ENCODE peak calls at places on chromosomes 2 and 18, in eight cellular contexts. A is uterus, Q is neural progenitor cell, N is cardiac muscle cell, K is prostate gland, Z is gastrocnemius medialis, G is breast epithelium, B is Panc1. X is an unnamed sample.

GRCh38 chr2:97733341-97734035 is 20.1 kb downstream of the ZAP70 start:
- DNase-seq in Q (no peak), K (no peak), Z (no peak), B (no peak), G (no peak), A (no peak), N (no peak), X (no peak)

GRCh38 chr18:49911414-49911813 is 98.1 kb upstream of the ACAA2 start:
- DNase-seq in G (no peak), N (no peak), Z (no peak), B (no peak), K (peak; percentile 23), Q (peak; percentile 62), A (no peak), X (no peak)

GRCh38 chr2:191246820-191247380 is 1.7 kb downstream of the MYO1B start:
- DNase-seq in K (no peak), Q (no peak), B (no peak), N (peak; percentile 24), Z (no peak), A (no peak), G (no peak), X (no peak)

GRCh38 chr2:47174731-47175361 is 19.7 kb upstream of the STPG4 start:
- DNase-seq in N (peak; percentile 59), Q (peak; percentile 43), K (peak; percentile 82), Z (peak; percentile 85), A (peak; percentile 57), B (no peak), G (peak; percentile 90), X (no peak)

GRCh38 chr2:107936427-107937359 is 49.6 kb upstream of the SLC5A7 start:
- DNase-seq in B (no peak), A (no peak), K (no peak), Z (no peak), G (no peak), Q (peak; percentile 48), N (peak; percentile 2), X (no peak)

GRCh38 chr2:17830053-17831034 is 14.1 kb downstream of the MSGN1 start:
- DNase-seq in B (peak; percentile 18), K (peak; percentile 42), Z (peak; percentile 59), Q (peak; percentile 93), N (peak; percentile 87), G (peak; percentile 24), A (peak; percentile 27), X (no peak)

GRCh38 chr2:233009661-233010060 is 3.4 kb downstream of the NGEF start:
- DNase-seq in A (no peak), K (no peak), G (no peak), Z (no peak), N (no peak), B (no peak), Q (no peak), X (no peak)

GRCh38 chr2:55902971-55903370 is 20.6 kb downstream of the EFEMP1 start:
- DNase-seq in G (no peak), A (no peak), Z (no peak), N (no peak), Q (no peak), B (no peak), K (no peak), X (no peak)

GRCh38 chr2:189609423-189609816 is 28.8 kb upstream of the SLC40A1 start:
- DNase-seq in B (no peak), Q (no peak), K (no peak), A (no peak), N (peak; percentile 73), Z (no peak), G (no peak), X (no peak)

GRCh38 chr18:76005632-76006031 is 489.4 kb downstream of the ZNF516 start:
- DNase-seq in B (no peak), Q (no peak), G (no peak), N (no peak), K (no peak), A (no peak), Z (no peak), X (no peak)

GRCh38 chr2:188811522-188811921 is 162.7 kb upstream of the COL3A1 start:
- DNase-seq in Z (no peak), N (peak; percentile 84), K (no peak), B (no peak), Q (no peak), A (no peak), G (no peak), X (no peak)

GRCh38 chr2:143259368-143259958 is 130.2 kb downstream of the ARHGAP15 start:
- DNase-seq in N (peak; percentile 81), G (peak; percentile 46), B (peak; percentile 50), Q (peak; percentile 82), K (peak; percentile 68), A (peak; percentile 46), Z (peak; percentile 27), X (peak; percentile 28)

GRCh38 chr2:143263045-143263625 is 133.9 kb downstream of the ARHGAP15 start:
- DNase-seq in A (no peak), Q (peak; percentile 16), B (no peak), K (no peak), Z (no peak), G (no peak), N (no peak), X (no peak)

GRCh38 chr2:143261986-143262784 is 133.0 kb downstream of the ARHGAP15 start:
- DNase-seq in A (no peak), Q (no peak), G (no peak), N (no peak), K (no peak), Z (peak; percentile 17), B (no peak), X (no peak)

DNA sequence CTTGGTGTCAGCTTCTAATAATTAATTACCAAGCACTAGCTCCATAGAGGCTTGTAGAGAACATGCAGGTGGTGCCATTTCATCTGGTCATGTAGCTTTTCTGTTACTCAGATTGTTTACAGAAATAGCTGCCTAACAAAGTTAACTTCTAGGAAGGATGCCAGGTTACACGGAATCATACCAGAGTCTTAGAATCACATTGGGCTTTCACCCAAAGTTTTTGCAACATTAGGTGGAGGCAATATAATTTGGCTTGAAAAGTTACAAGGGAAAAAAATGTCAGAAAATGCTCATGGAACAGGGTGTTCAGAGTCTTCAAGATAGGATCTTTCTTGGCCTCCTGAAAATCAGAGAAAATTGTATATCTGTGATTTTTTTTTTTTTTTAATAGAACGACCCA is 135.6 kb downstream of the ARHGAP15 start:
- DNase-seq in B (no peak), Q (no peak), N (peak; percentile 75), A (no peak), Z (peak; percentile 11), G (no peak), K (peak; percentile 48), X (no peak)
- H3K27ac ChIP-seq in B (no peak overlapping the region), Q (no peak overlapping the region), N (no peak overlapping the region), A (peak overlapping the region; percentile 56), Z (no peak overlapping the region), G (no peak overlapping the region), K (no peak overlapping the region), X (peak overlapping the region; percentile 34)

GRCh38 chr2:60998628-60999545 is 18.6 kb upstream of the PEX13 start:
- DNase-seq in A (no peak), Z (no peak), B (no peak), G (no peak), K (no peak), Q (peak; percentile 54), N (peak; percentile 70), X (no peak)
- TF ChIP-seq CTCF in A (peak; percentile 61), Z (peak; percentile 21), B (peak; percentile 67), G (peak; percentile 59), K (peak; percentile 79), Q (peak; percentile 83), N (peak; percentile 54), X (peak; percentile 39)

GRCh38 chr2:121567957-121568409 is 37.3 kb downstream of the RNU4ATAC start:
- DNase-seq in A (no peak), N (no peak), Q (no peak), G (no peak), K (no peak), Z (no peak), B (no peak), X (no peak)

GRCh38 chr2:121567452-121567851 is 36.8 kb downstream of the RNU4ATAC start:
- DNase-seq in B (no peak), G (no peak), Z (no peak), K (no peak), A (no peak), N (no peak), Q (no peak), X (no peak)

GRCh38 chr2:121562269-121563176 is 31.8 kb downstream of the RNU4ATAC start:
- DNase-seq in K (no peak), N (no peak), G (no peak), B (no peak), A (no peak), Z (no peak), Q (no peak), X (no peak)

GRCh38 chr2:121564905-121565304 is 34.2 kb downstream of the RNU4ATAC start:
- DNase-seq in Q (no peak), Z (no peak), A (no peak), B (no peak), G (no peak), N (no peak), K (no peak), X (no peak)

GRCh38 chr2:121565389-121566250 is 34.9 kb downstream of the RNU4ATAC start:
- DNase-seq in K (no peak), G (no peak), N (no peak), Q (no peak), A (no peak), B (no peak), Z (peak; percentile 83), X (no peak)
- H3K27ac ChIP-seq in K (no peak overlapping the region), G (no peak overlapping the region), N (no peak overlapping the region), Q (no peak overlapping the region), A (no peak overlapping the region), B (no peak overlapping the region), Z (peak overlapping the region; percentile 88), X (no peak overlapping the region)

DNA sequence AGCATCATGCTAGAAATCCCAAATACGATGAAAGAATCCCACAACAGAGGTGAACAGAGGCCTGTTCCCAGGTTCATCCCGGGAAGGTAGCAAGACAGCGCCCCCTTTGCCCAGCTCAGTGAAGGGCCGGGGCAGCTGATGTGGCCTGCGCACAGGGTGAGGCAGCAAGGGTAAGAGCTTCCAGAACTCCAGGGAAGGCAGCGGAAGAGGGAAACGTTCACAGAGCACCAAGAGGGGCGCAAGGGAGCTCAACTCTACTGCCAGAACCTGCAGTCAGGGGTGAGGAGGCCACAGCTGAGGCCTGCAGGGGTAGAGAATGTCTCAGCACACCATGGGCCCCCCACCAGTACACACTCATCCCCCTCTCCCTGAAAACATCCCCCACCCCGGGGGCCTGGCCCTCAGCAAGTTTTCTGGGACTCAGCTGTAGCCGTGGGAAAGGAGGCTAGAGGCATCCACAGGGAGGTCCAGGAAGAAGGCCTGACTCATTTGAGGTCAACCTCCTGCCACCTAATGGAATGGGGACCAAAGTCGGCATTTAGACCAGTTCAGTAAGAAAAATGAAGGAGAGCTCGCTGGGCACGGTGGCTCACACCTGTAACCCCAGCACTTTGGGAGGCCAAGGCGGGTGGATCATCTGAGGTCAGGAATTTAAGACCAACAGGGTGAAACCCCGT is 95.6 kb upstream of the ASAP2 start:
- DNase-seq in N (no peak), Z (no peak), K (no peak), A (no peak), Q (peak; percentile 77), B (no peak), G (no peak), X (no peak)
- TF ChIP-seq CTCF in N (peak; percentile 32), Z (no peak), K (no peak), A (no peak), Q (peak; percentile 78), B (no peak), G (no peak), X (no peak)